ENCODE peak calls at places on chromosomes 7 and 10, in five cellular contexts. I is pancreas, Q is BE2C, O is ovary, P is cardiac muscle cell. S is an unnamed sample.

GRCh38 chr10:24360286-24361127 is 151.6 kb downstream of the KIAA1217 start:
- DNase-seq in I (peak; percentile 59), Q (peak; percentile 36), O (peak; percentile 74), P (peak; percentile 85), S (peak; percentile 81)

GRCh38 chr7:55065079-55065478 is 46.3 kb downstream of the EGFR start:
- DNase-seq in I (no peak), Q (peak; percentile 47), O (no peak), P (peak; percentile 97), S (no peak)

GRCh38 chr7:141304291-141304690 is 230.4 kb downstream of the TMEM178B start:
- DNase-seq in I (no peak), Q (no peak), O (no peak), P (no peak), S (no peak)

GRCh38 chr7:135316648-135317313 is 83.1 kb downstream of the STRA8 start:
- DNase-seq in I (no peak), Q (no peak), O (no peak), P (peak; percentile 34), S (no peak)

GRCh38 chr10:108544500-108545120 is 1378.7 kb downstream of the XPNPEP1 start:
- DNase-seq in I (peak; percentile 70), Q (peak; percentile 77), O (peak; percentile 12), P (peak; percentile 70), S (peak; percentile 80)

GRCh38 chr7:92621641-92622429 is 31.6 kb upstream of the FAM133B start:
- DNase-seq in I (no peak), Q (peak; percentile 22), O (no peak), P (no peak), S (no peak)

GRCh38 chr10:11861341-11861740 is 38.2 kb downstream of the PROSER2 start:
- DNase-seq in I (no peak), Q (no peak), O (no peak), P (no peak), S (no peak)

GRCh38 chr7:5429857-5430611 is 6.4 kb upstream of the TNRC18 start:
- DNase-seq in I (no peak), Q (no peak), O (peak; percentile 65), P (peak; percentile 52), S (peak; percentile 63)

GRCh38 chr10:118276203-118276602 is 65.9 kb downstream of the FAM204A start:
- DNase-seq in I (no peak), Q (no peak), O (peak; percentile 35), P (no peak), S (no peak)

GRCh38 chr7:42972703-42973500 is 40.7 kb downstream of the MRPL32 start:
- DNase-seq in I (no peak), Q (no peak), O (peak; percentile 72), P (peak; percentile 98), S (peak; percentile 6)

GRCh38 chr10:94549221-94549620 is 3.6 kb downstream of the HELLS start:
- DNase-seq in I (no peak), Q (no peak), O (no peak), P (no peak), S (peak; percentile 44)

GRCh38 chr10:75355706-75356105 is 45.9 kb downstream of the ZNF503 start:
- DNase-seq in I (no peak), Q (no peak), O (peak; percentile 1), P (no peak), S (no peak)

GRCh38 chr7:48094861-48095293 is 5.8 kb downstream of the UPP1 start:
- DNase-seq in I (no peak), Q (no peak), O (no peak), P (peak; percentile 79), S (no peak)

GRCh38 chr10:113616244-113617074 is 47.4 kb downstream of the NRAP start:
- DNase-seq in I (no peak), Q (peak; percentile 36), O (no peak), P (no peak), S (peak; percentile 71)

GRCh38 chr7:114851406-114852025 is 70.4 kb upstream of the MDFIC start:
- DNase-seq in I (no peak), Q (no peak), O (no peak), P (peak; percentile 23), S (no peak)

GRCh38 chr7:1900847-1901246 is 230.8 kb downstream of the ELFN1 start:
- DNase-seq in I (peak; percentile 8), Q (peak; percentile 3), O (no peak), P (no peak), S (no peak)

GRCh38 chr7:50684702-50685074 is 98.0 kb downstream of the GRB10 start:
- DNase-seq in I (no peak), Q (no peak), O (no peak), P (no peak), S (no peak)

GRCh38 chr7:50681451-50682045 is 101.1 kb downstream of the GRB10 start:
- DNase-seq in I (no peak), Q (no peak), O (no peak), P (no peak), S (no peak)

GRCh38 chr7:50684011-50684701 is 98.5 kb downstream of the GRB10 start:
- DNase-seq in I (no peak), Q (no peak), O (no peak), P (no peak), S (no peak)

GRCh38 chr7:50682079-50682478 is 100.6 kb downstream of the GRB10 start:
- DNase-seq in I (no peak), Q (no peak), O (no peak), P (no peak), S (no peak)

GRCh38 chr7:50682573-50682972 is 100.1 kb downstream of the GRB10 start:
- DNase-seq in I (no peak), Q (no peak), O (no peak), P (no peak), S (no peak)
- H3K4me1 ChIP-seq in I (peaks cover 77% of the 10 kb centered on the region), Q (no peaks in the 10 kb centered on the region), O (peaks cover 3% of the 10 kb centered on the region), P (no peaks in the 10 kb centered on the region), S (peaks cover 30% of the 10 kb centered on the region)

DNA sequence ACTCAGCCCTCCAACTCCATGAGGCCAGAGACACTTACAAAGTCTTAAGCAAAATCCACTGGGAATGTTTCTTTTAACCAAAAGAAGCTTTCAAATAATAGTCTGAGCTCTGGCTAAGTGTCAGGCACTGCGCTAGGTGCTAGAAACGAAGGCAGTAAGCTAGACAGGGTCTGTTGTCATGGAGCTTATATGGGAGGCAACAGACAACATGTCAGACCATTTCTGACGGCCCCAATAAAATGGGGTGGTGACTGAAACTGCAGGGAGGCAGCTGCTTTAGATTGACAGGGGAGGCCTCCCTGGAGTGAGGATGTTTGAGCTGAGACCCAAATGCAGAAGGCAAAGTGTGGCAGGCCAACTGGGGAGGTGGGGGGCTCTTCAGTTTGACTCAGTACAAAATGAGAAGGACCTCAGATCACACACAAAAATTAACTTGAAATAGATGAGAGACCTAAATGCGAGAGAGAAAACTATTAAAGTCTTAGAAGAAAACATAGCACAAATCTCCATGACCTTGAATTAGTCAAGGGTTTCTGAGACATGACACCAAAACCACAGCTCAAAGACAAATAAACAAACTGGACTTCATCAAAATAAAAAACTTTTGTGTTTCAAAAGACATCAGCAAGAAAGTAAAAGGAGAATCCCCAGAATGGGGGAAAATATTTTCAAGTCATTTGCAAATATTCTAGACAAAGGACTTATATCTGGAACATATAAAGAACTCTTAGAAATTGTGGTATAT is 40.6 kb downstream of the SH3PXD2A start:
- DNase-seq in I (no peak), Q (no peak), O (no peak), P (no peak), S (no peak)
- H3K4me1 ChIP-seq in I (peaks cover 7% of the 10 kb centered on the region), Q (no peaks in the 10 kb centered on the region), O (peaks cover 8% of the 10 kb centered on the region), P (peaks cover 68% of the 10 kb centered on the region), S (no peaks in the 10 kb centered on the region)

DNA sequence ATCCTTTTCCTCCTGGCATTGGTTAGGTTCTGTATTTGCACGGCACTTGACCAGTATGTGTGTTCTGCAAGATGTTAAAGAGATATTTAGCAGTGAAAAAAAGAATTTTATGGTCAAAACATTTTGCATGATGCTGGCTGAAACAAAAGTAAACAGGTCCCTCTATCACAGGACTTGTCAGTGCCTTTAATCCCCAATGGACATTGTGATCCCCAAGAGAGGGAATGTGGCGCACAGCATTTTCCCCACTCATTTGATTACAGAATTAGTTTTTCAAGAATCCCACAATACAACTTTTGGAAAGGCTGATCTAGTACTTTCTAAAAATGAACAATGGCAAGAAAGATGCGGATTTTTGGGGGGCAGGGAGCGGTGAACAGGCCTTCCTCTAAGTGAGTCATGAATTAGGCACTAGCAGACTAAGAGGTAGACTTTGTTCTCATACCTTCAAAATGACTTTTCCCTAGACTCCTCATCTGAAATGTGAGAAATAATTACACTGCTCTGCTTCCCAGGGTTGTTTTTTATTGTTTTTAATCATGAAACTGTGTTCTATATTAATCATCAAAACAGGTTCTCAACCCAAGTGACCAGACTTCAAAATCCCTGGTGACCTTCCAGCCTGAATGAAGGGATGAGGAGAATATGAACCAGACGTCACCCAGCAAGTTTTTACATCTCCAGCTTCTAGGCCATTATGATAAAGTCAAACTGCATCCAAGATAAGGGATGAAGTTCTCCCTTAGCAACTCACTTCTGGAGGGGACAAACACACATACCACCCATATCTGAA is 8.6 kb downstream of the FBXW4 start:
- DNase-seq in I (no peak), Q (no peak), O (no peak), P (no peak), S (no peak)
- H3K4me1 ChIP-seq in I (peaks cover 2% of the 10 kb centered on the region), Q (no peaks in the 10 kb centered on the region), O (peaks cover 2% of the 10 kb centered on the region), P (peaks cover 57% of the 10 kb centered on the region), S (peaks cover 4% of the 10 kb centered on the region)

DNA sequence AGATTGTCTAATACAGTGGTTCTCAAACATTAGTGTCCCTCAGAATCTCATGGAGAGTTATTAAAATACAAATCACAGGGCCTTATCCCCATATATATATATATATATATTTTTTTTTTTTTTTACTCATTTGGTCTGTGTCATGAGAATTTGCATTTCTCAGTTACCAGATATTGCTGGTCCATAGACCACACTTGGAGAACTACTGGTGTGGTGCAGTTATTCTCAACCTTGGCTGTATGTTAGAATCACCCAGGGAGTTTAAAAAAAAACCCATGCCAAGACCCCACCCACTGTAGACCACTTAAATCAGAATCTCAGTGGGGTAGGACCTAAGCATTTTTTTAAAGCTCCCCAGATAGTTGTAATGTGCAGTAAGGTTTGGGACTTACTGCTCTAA is 179.9 kb downstream of the AUTS2 start:
- DNase-seq in I (no peak), Q (no peak), O (no peak), P (no peak), S (no peak)
- H3K4me1 ChIP-seq in I (no peaks in the 10 kb centered on the region), Q (peaks cover 44% of the 10 kb centered on the region), O (peaks cover 30% of the 10 kb centered on the region), P (peaks cover 22% of the 10 kb centered on the region), S (peaks cover 18% of the 10 kb centered on the region)

DNA sequence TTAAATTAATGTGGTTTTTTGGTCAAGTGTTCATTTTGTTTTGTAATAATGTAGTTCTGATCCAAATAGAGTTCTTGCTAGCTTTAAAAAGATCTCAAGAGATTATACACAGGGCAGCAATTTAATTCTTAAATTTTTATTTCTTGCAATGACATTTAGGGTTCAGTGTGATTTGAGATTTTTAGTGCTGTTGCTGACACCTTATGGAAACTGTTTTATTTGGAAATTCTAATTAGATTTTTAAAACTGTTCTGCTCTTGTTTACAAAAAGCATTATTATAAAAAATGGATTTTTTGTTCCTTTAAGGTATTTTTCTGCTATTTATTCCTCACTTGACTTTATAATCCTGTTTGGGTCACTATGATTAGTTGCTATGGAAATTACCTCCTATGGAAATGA is 72.1 kb downstream of the RTKN2 start:
- DNase-seq in I (no peak), Q (no peak), O (no peak), P (no peak), S (no peak)
- H3K4me1 ChIP-seq in I (no peaks in the 10 kb centered on the region), Q (no peaks in the 10 kb centered on the region), O (no peaks in the 10 kb centered on the region), P (no peaks in the 10 kb centered on the region), S (peaks cover 4% of the 10 kb centered on the region)

GRCh38 chr7:76330673-76331072 is 28.1 kb downstream of the YWHAG start:
- DNase-seq in I (no peak), Q (no peak), O (no peak), P (no peak), S (peak; percentile 55)
- H3K4me1 ChIP-seq in I (peaks cover 33% of the 10 kb centered on the region), Q (no peaks in the 10 kb centered on the region), O (peaks cover 8% of the 10 kb centered on the region), P (peaks cover 57% of the 10 kb centered on the region), S (peaks cover 7% of the 10 kb centered on the region)